ENCODE peak calls at places on chromosomes 11 and 22, in four cellular contexts. H is SK-N-SH, G is WTC11, C is K562. L is an unnamed sample.

GRCh38 chr11:24511518-24511917 is 14.7 kb downstream of the LUZP2 start:
- DNase-seq in H (no peak), G (no peak), C (no peak), L (no peak)

GRCh38 chr11:23079382-23079813 is 219.1 kb upstream of the CCDC179 start:
- DNase-seq in H (no peak), G (no peak), C (no peak), L (no peak)

GRCh38 chr11:132648841-132649240 is 883.5 kb downstream of the OPCML start:
- DNase-seq in H (no peak), G (no peak), C (no peak), L (no peak)

GRCh38 chr22:38718414-38718813 is 12.7 kb downstream of the GTPBP1 start:
- DNase-seq in H (peak), G (peak), C (no peak), L (no peak)

GRCh38 chr11:61281581-61282250 is 13.4 kb downstream of the VWCE start:
- DNase-seq in H (peak), G (peak), C (peak), L (peak)

GRCh38 chr11:6629892-6630631 is 10.8 kb upstream of the TPP1 start:
- DNase-seq in H (no peak), G (peak), C (no peak), L (no peak)

GRCh38 chr11:130037881-130038601 is 31.7 kb upstream of the APLP2 start:
- DNase-seq in H (no peak), G (no peak), C (peak), L (no peak)

GRCh38 chr11:1568451-1568911 is 3.6 kb downstream of the DUSP8 start:
- DNase-seq in H (peak), G (peak), C (no peak), L (no peak)

GRCh38 chr11:9574556-9574805 is 1.0 kb downstream of the WEE1 start:
- DNase-seq in H (no peak), G (peak), C (peak), L (no peak)

GRCh38 chr11:134503596-134503995 is 91.6 kb upstream of the B3GAT1 start:
- DNase-seq in H (no peak), G (no peak), C (no peak), L (no peak)

DNA sequence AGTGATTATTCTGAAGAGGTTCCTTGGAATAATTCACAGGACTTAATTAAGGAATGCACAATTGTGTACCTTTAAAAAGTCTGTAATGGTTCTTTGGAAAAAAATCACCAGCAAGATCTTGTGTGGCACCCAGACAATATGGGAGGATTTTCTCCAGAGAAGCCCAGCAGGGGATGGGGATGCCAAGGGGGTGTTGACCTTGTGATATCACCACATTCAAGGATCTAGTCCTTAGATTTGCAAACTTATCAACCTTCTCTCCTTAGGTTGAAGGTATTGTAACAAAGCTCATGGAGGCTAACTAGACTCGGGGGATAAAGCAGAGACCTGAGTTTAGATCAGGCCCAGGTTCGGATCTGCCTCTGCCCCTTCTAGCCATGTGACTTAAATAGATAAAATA is 113.2 kb downstream of the SPON1 start:
- DNase-seq in H (no peak), G (no peak), C (no peak), L (no peak)
- TF ChIP-seq TEAD4 in H (no peak), G (no peak), C (no peak), L (no peak)

GRCh38 chr11:63560506-63561179 is 2.5 kb downstream of the PLAAT2 start:
- DNase-seq in H (no peak), G (no peak), C (no peak), L (no peak)
- TF ChIP-seq TEAD4 in H (no peak), G (no peak), C (no peak), L (no peak)

DNA sequence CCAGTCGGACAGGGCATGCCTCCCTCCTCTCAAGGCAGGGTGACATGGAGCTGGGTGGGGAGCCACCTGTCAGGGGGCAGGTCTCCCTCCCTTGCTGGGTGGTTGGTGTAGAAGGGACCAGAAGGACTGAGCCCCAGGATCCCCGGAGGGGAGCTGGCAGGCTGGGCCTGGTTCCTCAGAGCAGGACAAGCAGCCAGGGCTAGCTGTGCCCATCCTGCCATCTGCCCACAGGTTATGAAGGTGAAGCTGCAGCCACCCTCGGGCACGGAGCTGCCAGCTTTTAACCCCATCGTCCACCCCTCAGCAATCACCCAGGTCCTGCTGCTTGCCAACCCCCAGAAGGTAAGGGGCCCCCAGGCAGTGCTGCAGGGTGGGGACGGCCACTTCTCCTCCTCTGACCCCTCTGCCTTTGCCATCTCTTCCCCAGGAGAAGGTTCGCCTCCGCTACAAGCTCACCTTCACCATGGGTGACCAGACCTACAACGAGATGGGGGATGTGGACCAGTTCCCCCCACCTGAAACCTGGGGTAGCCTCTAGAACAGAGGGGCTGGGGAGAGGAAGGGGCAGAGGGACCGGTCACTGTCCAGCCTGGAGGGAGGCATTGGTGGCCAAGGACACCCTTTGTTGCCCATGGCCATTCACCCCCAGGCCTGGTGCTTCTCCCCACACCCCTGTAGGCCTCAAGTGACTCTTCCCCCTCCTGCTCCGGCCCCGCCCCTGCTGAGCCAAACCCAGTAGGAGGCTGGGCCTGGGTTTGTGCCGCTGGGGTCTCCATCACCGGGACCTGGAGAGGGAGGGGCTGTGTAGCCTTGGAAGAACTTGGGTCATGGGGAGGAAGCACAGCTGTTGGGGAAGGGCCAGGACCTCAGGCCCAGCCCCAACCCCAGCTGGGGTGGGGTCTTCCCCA is 7.0 kb upstream of the SH3BP1 start:
- DNase-seq in H (no peak), G (no peak), C (no peak), L (no peak)
- TF ChIP-seq TEAD4 in H (no peak), G (no peak), C (no peak), L (no peak)

DNA sequence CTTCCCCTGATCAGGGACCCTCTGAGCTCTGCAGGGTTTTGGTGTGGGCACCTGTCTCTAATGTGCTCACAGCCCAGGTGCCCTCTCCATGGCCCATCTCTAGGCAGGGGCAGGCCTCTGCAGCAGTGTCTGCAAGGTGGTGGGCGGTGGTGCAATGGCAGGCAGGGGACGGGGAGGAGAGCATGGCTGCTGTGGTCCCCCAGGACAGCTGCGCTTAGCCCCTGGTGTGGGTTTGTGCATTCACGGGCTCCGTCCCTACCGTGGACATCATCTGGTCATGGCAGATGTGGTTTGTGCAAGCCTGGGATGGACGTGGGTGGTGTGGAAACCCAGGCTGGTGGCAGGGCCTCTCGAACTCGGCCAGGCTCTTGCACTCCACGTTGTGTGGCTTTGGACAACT is 443.1 kb downstream of the TBC1D22A start:
- DNase-seq in H (no peak), G (no peak), C (no peak), L (no peak)
- TF ChIP-seq TEAD4 in H (no peak), G (no peak), C (no peak), L (no peak)

GRCh38 chr11:86115542-86116385 is 46.9 kb upstream of the PICALM start:
- DNase-seq in H (no peak), G (no peak), C (no peak), L (no peak)
- TF ChIP-seq TEAD4 in H (no peak), G (no peak), C (no peak), L (no peak)

DNA sequence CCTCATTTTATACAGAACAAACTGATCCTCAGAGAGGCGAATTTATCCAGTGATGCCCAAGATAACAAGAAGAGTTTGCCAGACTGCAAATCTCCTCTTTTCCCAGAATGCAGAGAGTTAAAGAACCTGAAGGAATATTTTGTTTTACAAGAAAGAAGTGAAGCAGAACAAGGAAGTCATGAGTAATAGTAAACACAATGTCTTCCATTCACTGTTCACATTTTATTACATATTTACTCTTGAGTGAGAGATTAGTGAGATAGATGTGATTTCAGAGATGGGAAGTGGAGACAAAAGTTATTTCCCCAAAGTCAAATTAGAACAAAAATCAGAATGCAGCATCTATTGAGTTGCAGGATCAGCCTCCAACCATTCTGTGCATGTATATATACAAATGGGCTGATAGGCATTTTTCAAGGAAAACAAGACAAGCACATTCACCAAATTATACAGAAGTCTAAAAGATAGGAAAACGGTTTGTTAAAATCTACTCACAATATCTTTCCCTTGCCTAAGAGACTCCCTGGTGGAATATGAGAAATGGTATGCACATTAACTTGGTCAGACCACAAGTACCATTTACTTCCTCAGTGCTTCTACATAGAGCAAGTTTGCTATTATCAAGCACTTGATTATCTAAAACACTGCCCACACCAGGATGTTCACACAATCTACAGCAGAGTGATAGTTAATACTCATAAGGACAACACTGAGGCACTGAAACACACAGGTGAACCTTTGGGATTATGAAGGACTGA is 12.0 kb downstream of the GUCY1A2 start:
- DNase-seq in H (no peak), G (no peak), C (no peak), L (no peak)
- TF ChIP-seq TEAD4 in H (no peak), G (no peak), C (no peak), L (no peak)